ENCODE peak calls at places on chromosomes 16 and 17, in four cellular contexts. P is foreskin fibroblast, U is GM04504, T is GM19239. N is an unnamed sample.

GRCh38 chr16:1346422-1347285 is 5.0 kb downstream of the TSR3 start:
- DNase-seq in P (no peak), U (no peak), T (no peak), N (no peak)

GRCh38 chr17:66570353-66571195 is 264.3 kb upstream of the CACNG5 start:
- DNase-seq in P (no peak), T (no peak), U (no peak), N (no peak)

GRCh38 chr17:3861761-3862681 is 16.0 kb upstream of the NCBP3 start:
- DNase-seq in T (no peak), U (no peak), P (no peak), N (no peak)

GRCh38 chr16:66298571-66299120 is 67.8 kb upstream of the CDH5 start:
- DNase-seq in T (no peak), P (no peak), U (no peak), N (no peak)

GRCh38 chr16:3129137-3130131 is 5.4 kb upstream of the ZNF213 start:
- DNase-seq in P (peak; percentile 76), U (peak; percentile 73), T (no peak), N (peak; percentile 50)

GRCh38 chr17:74451557-74451956 is 14.9 kb upstream of the CD300A start:
- DNase-seq in P (no peak), U (no peak), T (no peak), N (no peak)

GRCh38 chr16:66357523-66357928 is 9.0 kb upstream of the CDH5 start:
- DNase-seq in P (peak; percentile 56), T (peak; percentile 30), U (peak; percentile 62), N (peak; percentile 50)

GRCh38 chr16:47461598-47462266 is 601 bp downstream of the PHKB start:
- DNase-seq in U (peak; percentile 18), P (peak; percentile 14), T (no peak), N (peak; percentile 28)

GRCh38 chr17:74274703-74275340 is 788 bp downstream of the DNAI2 start:
- DNase-seq in U (no peak), T (no peak), P (no peak), N (no peak)

GRCh38 chr16:17467923-17468540 is 2.7 kb downstream of the XYLT1 start:
- DNase-seq in T (no peak), U (no peak), P (no peak), N (no peak)

GRCh38 chr16:2776500-2777139 is 460 bp downstream of the ELOB start:
- DNase-seq in P (no peak), T (no peak), U (no peak), N (peak; percentile 45)

GRCh38 chr16:50152386-50152806 is 710 bp upstream of the TENT4B start:
- DNase-seq in U (no peak), P (no peak), T (peak; percentile 70), N (no peak)

GRCh38 chr17:30221346-30221745 is 14.2 kb downstream of the SLC6A4 start:
- DNase-seq in U (no peak), P (no peak), T (no peak), N (no peak)

GRCh38 chr17:63395075-63395815 is 50.9 kb downstream of the CYB561 start:
- DNase-seq in P (peak; percentile 57), U (peak; percentile 58), T (no peak), N (no peak)

GRCh38 chr16:1345651-1346421 is 5.8 kb downstream of the TSR3 start:
- DNase-seq in U (no peak), P (no peak), T (no peak), N (no peak)

GRCh38 chr16:28863929-28864886 is 565 bp downstream of the SH2B1 start:
- DNase-seq in P (peak; percentile 33), U (no peak), T (no peak), N (no peak)

GRCh38 chr17:79608729-79609039 is 2.2 kb downstream of the RBFOX3 start:
- DNase-seq in P (no peak), U (no peak), T (no peak), N (no peak)

GRCh38 chr16:72554935-72555334 is 383.0 kb upstream of the PMFBP1 start:
- DNase-seq in P (no peak), U (no peak), T (no peak), N (no peak)

GRCh38 chr17:13114601-13115024 is 96.8 kb upstream of the ELAC2 start:
- DNase-seq in T (peak; percentile 9), P (peak; percentile 19), U (peak; percentile 16), N (peak; percentile 39)

GRCh38 chr17:48074322-48075054 is 26.3 kb downstream of the NFE2L1 start:
- DNase-seq in P (peak; percentile 69), T (no peak), U (peak; percentile 66), N (peak; percentile 52)

GRCh38 chr17:57665696-57666095 is 79.4 kb downstream of the CCDC182 start:
- DNase-seq in P (no peak), U (no peak), T (no peak), N (no peak)

GRCh38 chr16:84677849-84678248 is 22.0 kb upstream of the USP10 start:
- DNase-seq in U (no peak), P (no peak), T (no peak), N (no peak)

GRCh38 chr17:78142113-78142861 is 3.9 kb upstream of the C17orf99 start:
- DNase-seq in T (no peak), P (peak; percentile 38), U (no peak), N (no peak)

GRCh38 chr16:51148674-51149228 is 2.3 kb downstream of the SALL1 start:
- DNase-seq in T (no peak), U (no peak), P (no peak), N (no peak)

GRCh38 chr17:83041305-83041704 is 38.1 kb upstream of the METRNL start:
- DNase-seq in U (no peak), P (no peak), T (no peak), N (no peak)

GRCh38 chr17:58329808-58330543 is 1.4 kb upstream of the TSPOAP1 start:
- DNase-seq in P (no peak), U (no peak), T (no peak), N (no peak)

GRCh38 chr16:53726625-53727024 is 22.7 kb downstream of the FTO start:
- DNase-seq in U (no peak), T (no peak), P (no peak), N (no peak)

GRCh38 chr17:50872710-50873424 is 6.7 kb upstream of the TOB1 start:
- DNase-seq in T (no peak), U (peak; percentile 74), P (peak; percentile 52), N (no peak)

GRCh38 chr16:24800586-24800985 is 45.2 kb upstream of the SLC5A11 start:
- DNase-seq in T (no peak), U (no peak), P (no peak), N (no peak)

GRCh38 chr16:68590201-68590994 is 51.3 kb downstream of the ZFP90 start:
- DNase-seq in T (peak; percentile 32), P (peak; percentile 16), U (peak; percentile 17), N (peak; percentile 74)

N was measured in germinal center.